ENCODE peak calls at places on chromosomes 5 and 9, in eight cellular contexts. One of them, this sample, is unnamed.

GRCh38 chr9:123353984-123354591 is 1.9 kb upstream of the CRB2 start:
- DNase-seq in AG04450: peak
- DNase-seq in SK-N-MC: no peak
- DNase-seq in right lobe of liver: no peak
- DNase-seq in mammary epithelial cell: peak
- DNase-seq in breast epithelium: no peak
- DNase-seq in CD4-positive, CD25-positive, alpha-beta regulatory T cell: peak
- DNase-seq in upper lobe of right lung: peak
- DNase-seq in this sample: peak

GRCh38 chr9:127392166-127392565 is 4.8 kb upstream of the SLC2A8 start:
- DNase-seq in mammary epithelial cell: no peak
- DNase-seq in breast epithelium: no peak
- DNase-seq in upper lobe of right lung: no peak
- DNase-seq in CD4-positive, CD25-positive, alpha-beta regulatory T cell: no peak
- DNase-seq in SK-N-MC: no peak
- DNase-seq in right lobe of liver: no peak
- DNase-seq in AG04450: no peak
- DNase-seq in this sample: no peak

GRCh38 chr5:84227221-84227620 is 157.5 kb downstream of the EDIL3 start:
- DNase-seq in SK-N-MC: no peak
- DNase-seq in mammary epithelial cell: no peak
- DNase-seq in upper lobe of right lung: no peak
- DNase-seq in AG04450: no peak
- DNase-seq in CD4-positive, CD25-positive, alpha-beta regulatory T cell: no peak
- DNase-seq in breast epithelium: no peak
- DNase-seq in right lobe of liver: no peak
- DNase-seq in this sample: no peak

GRCh38 chr9:134751630-134752029 is 110.0 kb downstream of the COL5A1 start:
- DNase-seq in right lobe of liver: no peak
- DNase-seq in SK-N-MC: no peak
- DNase-seq in mammary epithelial cell: no peak
- DNase-seq in AG04450: no peak
- DNase-seq in CD4-positive, CD25-positive, alpha-beta regulatory T cell: no peak
- DNase-seq in upper lobe of right lung: no peak
- DNase-seq in breast epithelium: no peak
- DNase-seq in this sample: no peak

GRCh38 chr5:80346055-80346454 is 26.3 kb downstream of the SPZ1 start:
- DNase-seq in CD4-positive, CD25-positive, alpha-beta regulatory T cell: peak
- DNase-seq in mammary epithelial cell: peak
- DNase-seq in AG04450: no peak
- DNase-seq in SK-N-MC: no peak
- DNase-seq in right lobe of liver: no peak
- DNase-seq in upper lobe of right lung: no peak
- DNase-seq in breast epithelium: no peak
- DNase-seq in this sample: no peak

GRCh38 chr5:134175874-134176522 is 752 bp downstream of the SKP1 start:
- DNase-seq in mammary epithelial cell: peak
- DNase-seq in breast epithelium: peak
- DNase-seq in AG04450: no peak
- DNase-seq in CD4-positive, CD25-positive, alpha-beta regulatory T cell: no peak
- DNase-seq in SK-N-MC: no peak
- DNase-seq in right lobe of liver: no peak
- DNase-seq in upper lobe of right lung: no peak
- DNase-seq in this sample: no peak

GRCh38 chr9:120441446-120442279 is 138.3 kb downstream of the CDK5RAP2 start:
- DNase-seq in breast epithelium: no peak
- DNase-seq in mammary epithelial cell: peak
- DNase-seq in CD4-positive, CD25-positive, alpha-beta regulatory T cell: no peak
- DNase-seq in upper lobe of right lung: no peak
- DNase-seq in AG04450: peak
- DNase-seq in right lobe of liver: no peak
- DNase-seq in SK-N-MC: no peak
- DNase-seq in this sample: no peak

GRCh38 chr5:136420168-136420916 is 55.0 kb upstream of the TRPC7 start:
- DNase-seq in upper lobe of right lung: no peak
- DNase-seq in breast epithelium: no peak
- DNase-seq in AG04450: no peak
- DNase-seq in mammary epithelial cell: no peak
- DNase-seq in right lobe of liver: no peak
- DNase-seq in CD4-positive, CD25-positive, alpha-beta regulatory T cell: no peak
- DNase-seq in SK-N-MC: no peak
- DNase-seq in this sample: no peak

GRCh38 chr5:41143124-41143523 is 70.2 kb downstream of the C6 start:
- DNase-seq in AG04450: no peak
- DNase-seq in right lobe of liver: no peak
- DNase-seq in breast epithelium: no peak
- DNase-seq in SK-N-MC: no peak
- DNase-seq in CD4-positive, CD25-positive, alpha-beta regulatory T cell: no peak
- DNase-seq in mammary epithelial cell: no peak
- DNase-seq in upper lobe of right lung: no peak
- DNase-seq in this sample: no peak

GRCh38 chr9:99262949-99263418 is 40.9 kb downstream of the SEC61B start:
- DNase-seq in breast epithelium: no peak
- DNase-seq in AG04450: no peak
- DNase-seq in mammary epithelial cell: no peak
- DNase-seq in SK-N-MC: no peak
- DNase-seq in right lobe of liver: no peak
- DNase-seq in CD4-positive, CD25-positive, alpha-beta regulatory T cell: no peak
- DNase-seq in upper lobe of right lung: no peak
- DNase-seq in this sample: no peak

GRCh38 chr5:172427202-172427601 is 27.1 kb downstream of the SH3PXD2B start:
- DNase-seq in AG04450: no peak
- DNase-seq in mammary epithelial cell: no peak
- DNase-seq in CD4-positive, CD25-positive, alpha-beta regulatory T cell: no peak
- DNase-seq in SK-N-MC: no peak
- DNase-seq in upper lobe of right lung: no peak
- DNase-seq in breast epithelium: no peak
- DNase-seq in right lobe of liver: no peak
- DNase-seq in this sample: no peak

DNA sequence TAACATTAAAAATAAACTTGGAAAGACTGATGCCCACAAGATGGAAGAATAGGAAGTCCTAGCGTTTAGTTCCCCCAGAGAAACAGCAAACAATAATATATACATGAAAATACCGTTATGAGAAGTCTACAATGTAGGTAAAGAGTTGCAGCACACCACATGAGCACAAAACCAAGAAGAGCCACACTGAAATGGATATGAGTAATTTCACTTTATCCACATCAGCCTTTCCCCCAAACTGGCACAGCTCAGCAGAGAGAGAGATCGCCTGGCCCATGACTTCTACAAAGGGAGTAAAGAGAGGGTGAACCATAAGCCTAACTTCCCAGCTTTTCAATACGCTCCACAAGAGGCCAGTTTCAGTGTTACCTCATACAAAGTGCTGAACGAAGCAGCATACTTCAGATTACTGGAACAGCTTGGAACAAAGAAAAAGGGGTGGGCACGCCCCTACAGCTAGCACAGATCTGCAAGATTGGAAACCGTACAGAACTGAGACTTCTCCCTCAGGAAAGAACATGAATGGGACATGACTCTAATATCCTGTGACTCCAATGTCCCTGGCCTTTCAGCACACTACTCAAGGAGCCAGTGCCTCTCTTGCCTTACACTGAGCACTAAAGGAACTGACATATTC is 75.4 kb downstream of the EMB start:
- DNase-seq in SK-N-MC: no peak
- DNase-seq in AG04450: no peak
- DNase-seq in right lobe of liver: no peak
- DNase-seq in mammary epithelial cell: no peak
- DNase-seq in CD4-positive, CD25-positive, alpha-beta regulatory T cell: no peak
- DNase-seq in upper lobe of right lung: no peak
- DNase-seq in breast epithelium: no peak
- DNase-seq in this sample: no peak
- H3K27ac ChIP-seq in SK-N-MC: no peak
- H3K27ac ChIP-seq in AG04450: no peak
- H3K27ac ChIP-seq in right lobe of liver: no peak
- H3K27ac ChIP-seq in mammary epithelial cell: no peak
- H3K27ac ChIP-seq in CD4-positive, CD25-positive, alpha-beta regulatory T cell: no peak
- H3K27ac ChIP-seq in upper lobe of right lung: no peak
- H3K27ac ChIP-seq in breast epithelium: no peak
- H3K27ac ChIP-seq in this sample: no peak

GRCh38 chr9:82511626-82512025 is 523.1 kb downstream of the SPATA31D1 start:
- DNase-seq in CD4-positive, CD25-positive, alpha-beta regulatory T cell: no peak
- DNase-seq in SK-N-MC: no peak
- DNase-seq in breast epithelium: no peak
- DNase-seq in AG04450: no peak
- DNase-seq in upper lobe of right lung: no peak
- DNase-seq in mammary epithelial cell: no peak
- DNase-seq in right lobe of liver: no peak
- DNase-seq in this sample: no peak

GRCh38 chr9:82513976-82514735 is 525.6 kb downstream of the SPATA31D1 start:
- DNase-seq in right lobe of liver: no peak
- DNase-seq in AG04450: no peak
- DNase-seq in upper lobe of right lung: no peak
- DNase-seq in breast epithelium: no peak
- DNase-seq in SK-N-MC: no peak
- DNase-seq in mammary epithelial cell: no peak
- DNase-seq in CD4-positive, CD25-positive, alpha-beta regulatory T cell: no peak
- DNase-seq in this sample: no peak

GRCh38 chr9:82512724-82513123 is 524.2 kb downstream of the SPATA31D1 start:
- DNase-seq in upper lobe of right lung: no peak
- DNase-seq in right lobe of liver: no peak
- DNase-seq in SK-N-MC: no peak
- DNase-seq in breast epithelium: no peak
- DNase-seq in mammary epithelial cell: no peak
- DNase-seq in AG04450: no peak
- DNase-seq in CD4-positive, CD25-positive, alpha-beta regulatory T cell: no peak
- DNase-seq in this sample: no peak

DNA sequence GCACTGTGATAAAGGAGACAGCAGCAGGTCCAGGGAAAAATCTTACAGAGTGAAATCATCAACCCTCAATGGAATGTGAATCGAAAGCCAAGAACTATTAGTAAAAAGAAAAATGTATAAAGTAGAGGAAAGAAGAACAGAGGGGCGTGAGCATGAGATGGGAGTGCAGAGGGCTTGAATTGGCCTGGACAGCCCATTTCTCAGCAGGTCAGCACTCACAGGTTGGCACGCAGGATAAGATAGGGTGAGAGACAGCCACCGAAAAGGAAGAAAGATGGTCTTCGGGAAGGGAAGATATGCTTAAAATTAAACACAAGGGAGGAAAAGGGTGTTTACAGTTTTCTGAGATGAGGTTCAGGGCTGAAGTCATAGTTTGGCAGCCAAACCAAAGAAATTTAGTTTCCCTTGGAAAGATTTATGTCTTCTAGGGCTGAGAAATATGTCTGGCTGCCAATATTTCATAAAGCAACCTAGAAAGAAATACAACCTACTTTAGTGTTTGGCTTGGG is 524.7 kb downstream of the SPATA31D1 start:
- DNase-seq in CD4-positive, CD25-positive, alpha-beta regulatory T cell: no peak
- DNase-seq in mammary epithelial cell: no peak
- DNase-seq in SK-N-MC: no peak
- DNase-seq in breast epithelium: no peak
- DNase-seq in AG04450: peak
- DNase-seq in upper lobe of right lung: no peak
- DNase-seq in right lobe of liver: no peak
- DNase-seq in this sample: no peak
- H3K27ac ChIP-seq in CD4-positive, CD25-positive, alpha-beta regulatory T cell: no peak
- H3K27ac ChIP-seq in mammary epithelial cell: no peak
- H3K27ac ChIP-seq in SK-N-MC: no peak
- H3K27ac ChIP-seq in breast epithelium: no peak
- H3K27ac ChIP-seq in AG04450: peak
- H3K27ac ChIP-seq in upper lobe of right lung: no peak
- H3K27ac ChIP-seq in right lobe of liver: no peak
- H3K27ac ChIP-seq in this sample: no peak

GRCh38 chr9:115146581-115147021 is 28.6 kb upstream of the TNC start:
- DNase-seq in upper lobe of right lung: no peak
- DNase-seq in SK-N-MC: no peak
- DNase-seq in AG04450: peak
- DNase-seq in breast epithelium: no peak
- DNase-seq in right lobe of liver: no peak
- DNase-seq in mammary epithelial cell: peak
- DNase-seq in CD4-positive, CD25-positive, alpha-beta regulatory T cell: no peak
- DNase-seq in this sample: no peak
- H3K27ac ChIP-seq in upper lobe of right lung: no peak
- H3K27ac ChIP-seq in SK-N-MC: no peak
- H3K27ac ChIP-seq in AG04450: peak
- H3K27ac ChIP-seq in breast epithelium: no peak
- H3K27ac ChIP-seq in right lobe of liver: no peak
- H3K27ac ChIP-seq in mammary epithelial cell: no peak
- H3K27ac ChIP-seq in CD4-positive, CD25-positive, alpha-beta regulatory T cell: no peak
- H3K27ac ChIP-seq in this sample: no peak

GRCh38 chr5:149521739-149522373 is 29.4 kb downstream of the CSNK1A1 start:
- DNase-seq in SK-N-MC: no peak
- DNase-seq in AG04450: no peak
- DNase-seq in CD4-positive, CD25-positive, alpha-beta regulatory T cell: no peak
- DNase-seq in right lobe of liver: no peak
- DNase-seq in upper lobe of right lung: no peak
- DNase-seq in breast epithelium: no peak
- DNase-seq in mammary epithelial cell: no peak
- DNase-seq in this sample: no peak
- H3K27ac ChIP-seq in SK-N-MC: no peak
- H3K27ac ChIP-seq in AG04450: no peak
- H3K27ac ChIP-seq in CD4-positive, CD25-positive, alpha-beta regulatory T cell: no peak
- H3K27ac ChIP-seq in right lobe of liver: no peak
- H3K27ac ChIP-seq in upper lobe of right lung: no peak
- H3K27ac ChIP-seq in breast epithelium: peak
- H3K27ac ChIP-seq in mammary epithelial cell: no peak
- H3K27ac ChIP-seq in this sample: no peak

GRCh38 chr5:157066080-157066479 is 7.2 kb upstream of the HAVCR1 start:
- DNase-seq in SK-N-MC: no peak
- DNase-seq in CD4-positive, CD25-positive, alpha-beta regulatory T cell: no peak
- DNase-seq in mammary epithelial cell: no peak
- DNase-seq in breast epithelium: no peak
- DNase-seq in AG04450: no peak
- DNase-seq in upper lobe of right lung: no peak
- DNase-seq in right lobe of liver: no peak
- DNase-seq in this sample: no peak
- H3K27ac ChIP-seq in SK-N-MC: no peak
- H3K27ac ChIP-seq in CD4-positive, CD25-positive, alpha-beta regulatory T cell: no peak
- H3K27ac ChIP-seq in mammary epithelial cell: no peak
- H3K27ac ChIP-seq in breast epithelium: no peak
- H3K27ac ChIP-seq in AG04450: no peak
- H3K27ac ChIP-seq in upper lobe of right lung: no peak
- H3K27ac ChIP-seq in right lobe of liver: no peak
- H3K27ac ChIP-seq in this sample: no peak

DNA sequence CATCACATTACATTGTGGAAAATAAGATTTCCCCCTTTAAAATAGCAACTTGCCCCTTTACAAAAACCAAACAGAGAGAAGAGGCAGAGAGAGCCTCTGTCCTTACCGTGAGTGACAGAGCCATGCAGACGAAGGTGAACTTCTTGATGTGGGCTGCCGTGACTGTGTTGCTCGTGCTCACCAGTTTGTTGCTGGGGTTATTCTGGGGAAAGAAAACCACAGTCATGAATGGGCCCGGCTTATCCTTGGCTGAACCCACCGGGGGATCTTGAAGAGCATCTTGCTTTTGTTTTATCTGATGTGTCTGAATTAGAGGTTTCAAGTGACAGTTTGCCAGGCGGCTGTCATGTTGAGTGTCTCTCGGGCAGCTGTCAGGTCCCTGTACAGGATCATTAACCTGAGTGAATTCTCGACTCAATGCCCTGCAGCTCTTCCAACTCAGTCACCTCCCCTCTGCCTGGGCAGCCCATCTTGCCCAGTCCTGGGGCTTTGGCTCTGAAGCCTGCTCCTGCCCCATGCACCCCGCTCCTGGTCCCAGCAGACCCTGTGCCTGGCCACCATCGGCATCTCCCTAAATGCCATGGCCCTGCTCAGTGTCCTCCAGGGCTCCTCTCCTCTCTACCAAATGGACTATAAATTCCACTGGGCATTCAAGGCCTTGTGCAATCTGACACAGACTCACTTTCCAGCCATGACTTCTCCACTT is 77.4 kb downstream of the OTULIN start:
- DNase-seq in mammary epithelial cell: no peak
- DNase-seq in breast epithelium: no peak
- DNase-seq in CD4-positive, CD25-positive, alpha-beta regulatory T cell: no peak
- DNase-seq in right lobe of liver: no peak
- DNase-seq in SK-N-MC: no peak
- DNase-seq in AG04450: no peak
- DNase-seq in upper lobe of right lung: no peak
- DNase-seq in this sample: no peak
- H3K27ac ChIP-seq in mammary epithelial cell: no peak
- H3K27ac ChIP-seq in breast epithelium: no peak
- H3K27ac ChIP-seq in CD4-positive, CD25-positive, alpha-beta regulatory T cell: no peak
- H3K27ac ChIP-seq in right lobe of liver: no peak
- H3K27ac ChIP-seq in SK-N-MC: no peak
- H3K27ac ChIP-seq in AG04450: no peak
- H3K27ac ChIP-seq in upper lobe of right lung: no peak
- H3K27ac ChIP-seq in this sample: no peak

This sample was measured in caudate nucleus.